ENCODE peak calls at places on chromosome 5, in ten cellular contexts. O is COR-L47; T is stimulated activated CD4-positive, alpha-beta T cell treated with anti-CD3 and anti-CD28 coated beads, Interleukin-1b, Interleukin-23, amount 100 ng/mL, for 4 hours; S is left ventricle myocardium inferior; X is T-helper 22 cell; Q is HS-5; C is fibroblast of lung; K is HuH-7; A is H9; J is stimulated activated CD8-positive, alpha-beta memory T cell treated with anti-CD3 and anti-CD28 coated beads, Interleukin-4, amount 100 ng/mL, for 24 hours. L is an unnamed sample.

GRCh38 chr5:136808756-136809155 is 443.4 kb upstream of the TRPC7 start:
- DNase-seq in O (no peak), T (no peak), J (no peak), Q (no peak), K (no peak), C (peak), X (no peak), S (no peak), A (no peak), L (no peak)

GRCh38 chr5:153537225-153537624 is 46.8 kb downstream of the GRIA1 start:
- DNase-seq in K (no peak), A (no peak), Q (no peak), X (no peak), O (no peak), T (no peak), C (no peak), S (no peak), J (no peak), L (no peak)

GRCh38 chr5:62306494-62307363 is 723 bp downstream of the KIF2A start:
- DNase-seq in Q (no peak), C (peak), O (peak), A (peak), K (peak), T (peak), S (peak), X (peak), J (peak), L (no peak)

GRCh38 chr5:113510836-113511451 is 2.5 kb upstream of the YTHDC2 start:
- DNase-seq in A (no peak), X (no peak), K (no peak), Q (no peak), S (no peak), J (no peak), C (peak), T (no peak), O (peak), L (no peak)

GRCh38 chr5:122844916-122845252 is 529 bp upstream of the SNX24 start:
- DNase-seq in Q (no peak), A (no peak), J (no peak), K (no peak), S (no peak), X (no peak), C (no peak), T (no peak), O (no peak), L (no peak)

GRCh38 chr5:72440207-72440638 is 67.0 kb downstream of the ZNF366 start:
- DNase-seq in S (no peak), X (no peak), J (no peak), T (no peak), A (no peak), Q (no peak), C (no peak), K (no peak), O (no peak), L (no peak)

GRCh38 chr5:95619518-95620029 is 313 bp upstream of the GPR150 start:
- DNase-seq in A (no peak), O (peak), J (no peak), K (no peak), C (no peak), T (no peak), Q (no peak), X (no peak), S (no peak), L (no peak)

GRCh38 chr5:89324990-89325389 is 442.0 kb upstream of the MEF2C start:
- DNase-seq in A (no peak), T (no peak), S (no peak), O (no peak), K (no peak), C (no peak), X (no peak), J (no peak), Q (no peak), L (no peak)

GRCh38 chr5:94968507-94969095 is 316.3 kb downstream of the MCTP1 start:
- DNase-seq in S (no peak), X (no peak), K (peak), C (peak), J (no peak), Q (no peak), O (peak), A (peak), T (peak), L (no peak)

GRCh38 chr5:134503088-134503936 is 22.2 kb upstream of the JADE2 start:
- DNase-seq in X (peak), J (peak), S (peak), T (peak), Q (peak), C (peak), K (peak), O (no peak), A (peak), L (no peak)